ENCODE peak calls at places on chromosomes 7 and 10, in four cellular contexts. P, L, I and X are unnamed samples.

GRCh38 chr10:50552308-50552707 is 71.4 kb downstream of the SGMS1 start:
- DNase-seq in P (no peak), L (no peak), I (no peak), X (no peak)

GRCh38 chr7:12315049-12315448 is 88.6 kb downstream of the VWDE start:
- DNase-seq in P (no peak), L (no peak), I (no peak), X (no peak)

GRCh38 chr10:88565072-88565471 is 18.0 kb downstream of the RNLS start:
- DNase-seq in P (no peak), L (no peak), I (no peak), X (peak; percentile 20)

GRCh38 chr7:2114052-2114451 is 118.7 kb downstream of the MAD1L1 start:
- DNase-seq in P (no peak), L (no peak), I (no peak), X (no peak)

GRCh38 chr7:151773795-151774194 is 103.1 kb downstream of the PRKAG2 start:
- DNase-seq in P (no peak), L (no peak), I (no peak), X (no peak)

GRCh38 chr7:157763279-157764000 is 426.6 kb downstream of the DNAJB6 start:
- DNase-seq in P (no peak), L (no peak), I (no peak), X (no peak)

GRCh38 chr7:99410635-99411034 is 1.9 kb downstream of the BUD31 start:
- DNase-seq in P (no peak), L (no peak), I (no peak), X (no peak)

GRCh38 chr7:103698064-103698463 is 252.1 kb upstream of the SLC26A5 start:
- DNase-seq in P (no peak), L (no peak), I (no peak), X (no peak)

GRCh38 chr7:116938678-116939077 is 14.6 kb upstream of the ST7 start:
- DNase-seq in P (no peak), L (no peak), I (no peak), X (no peak)

GRCh38 chr10:98374176-98374969 is 40.6 kb downstream of the PYROXD2 start:
- DNase-seq in P (no peak), L (no peak), I (no peak), X (no peak)

GRCh38 chr7:20330176-20330796 is 414 bp upstream of the ITGB8 start:
- DNase-seq in P (no peak), L (peak; percentile 44), I (peak; percentile 36), X (peak; percentile 66)

GRCh38 chr10:29725133-29725720 is 90.5 kb upstream of the SVIL start:
- DNase-seq in P (no peak), L (no peak), I (no peak), X (no peak)

GRCh38 chr10:12130237-12130872 is 878 bp downstream of the SEC61A2 start:
- DNase-seq in P (peak; percentile 40), L (no peak), I (peak; percentile 71), X (peak; percentile 61)

GRCh38 chr7:11831727-11832495 is at the start of gene THSD7A:
- DNase-seq in P (no peak), L (no peak), I (peak; percentile 7), X (peak; percentile 61)

GRCh38 chr10:78780551-78780961 is 288.2 kb upstream of the ZMIZ1 start:
- DNase-seq in P (no peak), L (no peak), I (no peak), X (no peak)

GRCh38 chr7:116780966-116781365 is 81.4 kb upstream of the CAPZA2 start:
- DNase-seq in P (no peak), L (no peak), I (no peak), X (no peak)

GRCh38 chr7:106552645-106553445 is 108.1 kb downstream of the CCDC71L start:
- DNase-seq in P (peak; percentile 97), L (no peak), I (no peak), X (no peak)

GRCh38 chr7:226281-226882 is 34.0 kb downstream of the FAM20C start:
- DNase-seq in P (no peak), L (no peak), I (no peak), X (no peak)

GRCh38 chr7:155665079-155665956 is 20.9 kb downstream of the RBM33 start:
- DNase-seq in P (no peak), L (no peak), I (no peak), X (no peak)

GRCh38 chr10:126073606-126074005 is 177.2 kb downstream of the FANK1 start:
- DNase-seq in P (no peak), L (no peak), I (no peak), X (no peak)

GRCh38 chr7:101939136-101939695 is 121.8 kb downstream of the CUX1 start:
- DNase-seq in P (no peak), L (no peak), I (no peak), X (no peak)

GRCh38 chr7:101942603-101943210 is 125.3 kb downstream of the CUX1 start:
- DNase-seq in P (no peak), L (no peak), I (no peak), X (no peak)

GRCh38 chr7:101941481-101942383 is 124.3 kb downstream of the CUX1 start:
- DNase-seq in P (no peak), L (no peak), I (no peak), X (no peak)

GRCh38 chr7:101940151-101940550 is 122.7 kb downstream of the CUX1 start:
- DNase-seq in P (no peak), L (no peak), I (no peak), X (no peak)

GRCh38 chr7:101940830-101941229 is 123.4 kb downstream of the CUX1 start:
- DNase-seq in P (no peak), L (no peak), I (no peak), X (no peak)
- TF ChIP-seq FOXM1 in P (no peak), L (no peak), I (no peak), X (no peak)

GRCh38 chr7:92767427-92767826 is 68.9 kb downstream of the CDK6 start:
- DNase-seq in P (no peak), L (no peak), I (no peak), X (no peak)

GRCh38 chr7:92766461-92767003 is 69.8 kb downstream of the CDK6 start:
- DNase-seq in P (no peak), L (no peak), I (peak; percentile 53), X (no peak)

GRCh38 chr7:92769844-92770243 is 66.5 kb downstream of the CDK6 start:
- DNase-seq in P (no peak), L (no peak), I (no peak), X (no peak)

GRCh38 chr7:92769361-92769633 is 67.1 kb downstream of the CDK6 start:
- DNase-seq in P (no peak), L (no peak), I (no peak), X (no peak)

DNA sequence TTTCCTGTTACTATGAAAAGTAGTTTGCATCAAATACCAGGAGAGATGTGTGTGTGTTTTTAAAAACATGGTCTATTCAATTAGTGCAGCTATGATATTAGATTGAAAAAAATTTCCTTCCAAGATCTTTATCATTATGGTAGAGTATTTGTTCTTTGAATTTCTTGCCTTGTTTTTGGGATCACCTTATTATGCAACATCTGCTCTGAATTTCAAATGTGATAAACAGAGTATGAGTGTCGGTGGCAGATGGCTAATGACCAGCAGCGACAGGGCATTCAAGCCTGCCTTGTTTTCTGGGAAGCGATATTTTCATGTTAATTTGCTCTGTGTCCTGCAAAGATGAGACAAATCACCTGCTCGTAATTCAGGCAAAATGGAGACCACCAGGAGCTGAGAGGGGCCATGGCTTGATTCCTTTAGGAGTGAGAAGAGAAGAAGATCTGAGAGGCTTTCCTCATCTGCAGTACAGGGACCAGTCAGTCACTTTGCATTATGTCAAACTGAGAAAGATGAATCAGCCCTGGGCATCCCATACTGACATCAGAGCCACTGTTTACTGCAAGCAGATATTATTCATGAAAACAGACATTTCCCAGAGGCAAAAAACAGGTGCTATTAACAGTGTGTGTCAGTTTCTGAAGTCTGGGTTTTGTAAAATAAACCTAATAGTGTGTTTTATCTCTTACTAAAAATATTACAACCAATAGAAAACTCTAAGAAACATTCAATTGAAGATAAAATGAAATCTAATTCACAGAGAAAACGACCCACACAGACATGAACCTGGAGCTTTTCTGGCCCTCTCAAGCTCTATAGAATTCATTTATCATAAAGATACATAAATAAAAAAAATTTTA is 67.6 kb downstream of the CDK6 start:
- DNase-seq in P (peak; percentile 49), L (no peak), I (no peak), X (no peak)
- TF ChIP-seq SP1 in P (no peak), L (no peak), I (no peak), X (no peak)

GRCh38 chr7:69177326-69177897 is 420.9 kb upstream of the AUTS2 start:
- DNase-seq in P (no peak), L (no peak), I (no peak), X (no peak)
- TF ChIP-seq TARDBP in P (no peak), L (no peak), I (no peak), X (no peak)

GRCh38 chr10:91091780-91092179 is 128.7 kb upstream of the PCGF5 start:
- DNase-seq in P (no peak), L (no peak), I (no peak), X (no peak)

GRCh38 chr10:91090761-91091529 is 129.5 kb upstream of the PCGF5 start:
- DNase-seq in P (no peak), L (no peak), I (peak; percentile 23), X (no peak)

DNA sequence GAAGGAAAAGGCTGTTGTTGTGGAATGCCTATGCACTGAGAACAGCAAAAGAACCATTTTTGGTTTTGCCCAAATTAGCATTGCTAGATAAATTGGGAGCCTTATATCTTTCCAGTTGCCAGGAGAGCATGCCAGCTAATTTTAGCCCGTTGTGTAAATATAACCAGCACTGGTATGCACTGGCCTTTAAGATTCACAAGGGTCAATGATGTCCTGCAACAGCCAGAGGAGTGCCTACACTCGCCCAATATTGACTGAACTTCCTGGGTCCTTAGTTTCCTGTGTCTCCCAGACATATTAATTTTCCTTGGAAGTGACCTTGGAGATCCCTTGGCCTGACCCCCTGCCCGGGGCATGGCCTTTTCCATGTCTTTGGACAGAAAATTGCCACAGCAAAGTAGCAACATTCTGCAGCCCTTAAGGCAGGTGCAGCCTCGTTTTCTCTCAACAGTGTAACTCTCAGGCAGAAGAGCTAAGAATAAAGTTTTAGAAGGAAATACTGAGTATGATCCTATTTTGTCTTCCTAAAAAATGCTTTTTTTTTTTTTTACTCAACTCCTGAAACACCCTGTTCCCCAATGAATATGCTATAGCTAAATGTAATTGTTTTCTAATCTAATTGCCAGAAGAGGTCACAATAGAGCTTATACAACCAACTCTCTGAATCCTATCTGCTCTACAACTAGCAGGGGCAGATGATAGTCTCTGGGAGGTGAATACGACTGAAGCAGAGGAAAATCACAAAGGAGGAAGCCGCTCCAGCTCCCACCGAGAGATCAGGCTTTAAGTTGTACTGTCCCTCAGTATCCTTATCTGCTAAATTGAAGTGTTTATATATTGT is 131.9 kb upstream of the PCGF5 start:
- DNase-seq in P (no peak), L (no peak), I (peak; percentile 30), X (no peak)
- TF ChIP-seq FOXM1 in P (no peak), L (no peak), I (no peak), X (no peak)

GRCh38 chr10:101292194-101293006 is 61.6 kb upstream of the BTRC start:
- DNase-seq in P (no peak), L (peak; percentile 37), I (no peak), X (peak; percentile 57)
- TF ChIP-seq SP1 in P (no peak), L (no peak), I (no peak), X (no peak)

GRCh38 chr7:36440880-36441279 is 51.2 kb downstream of the ANLN start:
- DNase-seq in P (no peak), L (no peak), I (peak; percentile 16), X (peak; percentile 15)
- TF ChIP-seq TARDBP in P (no peak), L (no peak), I (no peak), X (no peak)

GRCh38 chr7:84665339-84665738 is 470.8 kb upstream of the SEMA3A start:
- DNase-seq in P (no peak), L (no peak), I (no peak), X (no peak)
- TF ChIP-seq FOXM1 in P (no peak), L (no peak), I (no peak), X (no peak)